ENCODE peak calls at places on chromosomes 1 and 21, in nine cellular contexts. One of them, this sample, is unnamed. For H3K4me1, the result is how much of the 10 kb centered on the place peaks cover.

GRCh38 chr1:26921126-26921461 is 449 bp upstream of the NUDC start:
- DNase-seq in IMR-90: no peak
- DNase-seq in adrenal gland: no peak
- DNase-seq in heart left ventricle: no peak
- DNase-seq in left ventricle myocardium inferior: no peak
- DNase-seq in lower lobe of right lung: no peak
- DNase-seq in Caco-2: no peak
- DNase-seq in A549: no peak
- DNase-seq in heart right ventricle: no peak
- DNase-seq in this sample: no peak

GRCh38 chr1:153506831-153507413 is 28.9 kb downstream of the S100A6 start:
- DNase-seq in IMR-90: peak
- DNase-seq in adrenal gland: peak
- DNase-seq in heart left ventricle: peak
- DNase-seq in left ventricle myocardium inferior: peak
- DNase-seq in lower lobe of right lung: peak
- DNase-seq in Caco-2: peak
- DNase-seq in A549: peak
- DNase-seq in heart right ventricle: peak
- DNase-seq in this sample: no peak

GRCh38 chr1:200409203-200409760 is 554 bp downstream of the ZNF281 start:
- DNase-seq in IMR-90: peak
- DNase-seq in adrenal gland: peak
- DNase-seq in heart left ventricle: peak
- DNase-seq in left ventricle myocardium inferior: peak
- DNase-seq in lower lobe of right lung: peak
- DNase-seq in Caco-2: peak
- DNase-seq in A549: no peak
- DNase-seq in heart right ventricle: peak
- DNase-seq in this sample: peak

GRCh38 chr1:85846706-85847105 is 138.5 kb upstream of the ZNHIT6 start:
- DNase-seq in IMR-90: no peak
- DNase-seq in adrenal gland: no peak
- DNase-seq in heart left ventricle: no peak
- DNase-seq in left ventricle myocardium inferior: no peak
- DNase-seq in lower lobe of right lung: no peak
- DNase-seq in Caco-2: no peak
- DNase-seq in A549: no peak
- DNase-seq in heart right ventricle: no peak
- DNase-seq in this sample: peak

GRCh38 chr1:165354739-165355138 is 1.8 kb downstream of the LMX1A start:
- DNase-seq in IMR-90: no peak
- DNase-seq in adrenal gland: no peak
- DNase-seq in heart left ventricle: no peak
- DNase-seq in left ventricle myocardium inferior: no peak
- DNase-seq in lower lobe of right lung: no peak
- DNase-seq in Caco-2: no peak
- DNase-seq in A549: no peak
- DNase-seq in heart right ventricle: no peak
- DNase-seq in this sample: no peak

GRCh38 chr1:32733573-32734321 is 31.2 kb upstream of the SYNC start:
- DNase-seq in IMR-90: peak
- DNase-seq in adrenal gland: no peak
- DNase-seq in heart left ventricle: peak
- DNase-seq in left ventricle myocardium inferior: no peak
- DNase-seq in lower lobe of right lung: no peak
- DNase-seq in Caco-2: no peak
- DNase-seq in A549: no peak
- DNase-seq in heart right ventricle: no peak
- DNase-seq in this sample: peak

GRCh38 chr21:39630191-39630591 is 17.5 kb downstream of the B3GALT5 start:
- DNase-seq in IMR-90: peak
- DNase-seq in adrenal gland: no peak
- DNase-seq in heart left ventricle: no peak
- DNase-seq in left ventricle myocardium inferior: no peak
- DNase-seq in lower lobe of right lung: no peak
- DNase-seq in Caco-2: no peak
- DNase-seq in A549: peak
- DNase-seq in heart right ventricle: no peak
- DNase-seq in this sample: peak

GRCh38 chr1:159172599-159173291 is 1.3 kb downstream of the CADM3 start:
- DNase-seq in IMR-90: no peak
- DNase-seq in adrenal gland: no peak
- DNase-seq in heart left ventricle: peak
- DNase-seq in left ventricle myocardium inferior: peak
- DNase-seq in lower lobe of right lung: no peak
- DNase-seq in Caco-2: no peak
- DNase-seq in A549: no peak
- DNase-seq in heart right ventricle: peak
- DNase-seq in this sample: no peak

GRCh38 chr1:115641762-115642167 is at the start of gene VANGL1:
- DNase-seq in IMR-90: peak
- DNase-seq in adrenal gland: peak
- DNase-seq in heart left ventricle: peak
- DNase-seq in left ventricle myocardium inferior: peak
- DNase-seq in lower lobe of right lung: peak
- DNase-seq in Caco-2: peak
- DNase-seq in A549: peak
- DNase-seq in heart right ventricle: peak
- DNase-seq in this sample: peak

GRCh38 chr1:23194119-23194984 is 22.9 kb downstream of the HTR1D start:
- DNase-seq in IMR-90: peak
- DNase-seq in adrenal gland: no peak
- DNase-seq in heart left ventricle: no peak
- DNase-seq in left ventricle myocardium inferior: no peak
- DNase-seq in lower lobe of right lung: no peak
- DNase-seq in Caco-2: no peak
- DNase-seq in A549: peak
- DNase-seq in heart right ventricle: no peak
- DNase-seq in this sample: peak

GRCh38 chr1:56837244-56837926 is 17.2 kb upstream of the C8A start:
- DNase-seq in IMR-90: no peak
- DNase-seq in adrenal gland: no peak
- DNase-seq in heart left ventricle: no peak
- DNase-seq in left ventricle myocardium inferior: no peak
- DNase-seq in lower lobe of right lung: no peak
- DNase-seq in Caco-2: peak
- DNase-seq in A549: no peak
- DNase-seq in heart right ventricle: no peak
- DNase-seq in this sample: no peak

DNA sequence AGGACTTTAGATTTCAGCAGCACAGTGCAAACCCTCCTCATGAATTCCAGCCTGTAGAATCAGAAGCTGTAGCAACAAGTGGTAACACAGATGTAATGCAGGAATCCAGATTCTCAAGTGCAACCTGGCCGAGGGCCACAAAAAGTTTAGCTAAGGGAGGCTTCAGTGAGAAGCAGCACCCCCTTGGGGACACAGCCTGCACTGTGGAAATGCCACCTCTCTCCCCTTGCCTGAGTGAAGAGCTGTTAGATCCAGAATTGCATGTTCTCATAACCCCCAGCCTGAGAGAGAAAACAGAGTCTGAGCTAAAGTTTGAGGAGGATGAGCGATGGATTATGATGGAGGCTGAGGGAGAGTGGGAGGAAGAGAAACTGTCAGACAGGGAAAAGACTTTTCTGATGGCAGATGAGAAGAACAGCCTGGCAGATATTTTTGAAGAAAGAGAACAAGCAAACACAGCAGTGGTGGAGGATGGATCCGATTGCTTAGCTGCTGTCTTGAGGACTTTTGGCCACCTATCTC is 80.5 kb upstream of the BMP8A start:
- DNase-seq in IMR-90: peak
- DNase-seq in adrenal gland: peak
- DNase-seq in heart left ventricle: peak
- DNase-seq in left ventricle myocardium inferior: peak
- DNase-seq in lower lobe of right lung: peak
- DNase-seq in Caco-2: peak
- DNase-seq in A549: peak
- DNase-seq in heart right ventricle: peak
- DNase-seq in this sample: peak
- H3K4me1 ChIP-seq in IMR-90: under half
- H3K4me1 ChIP-seq in adrenal gland: under half
- H3K4me1 ChIP-seq in heart left ventricle: under half
- H3K4me1 ChIP-seq in left ventricle myocardium inferior: half or more
- H3K4me1 ChIP-seq in lower lobe of right lung: half or more
- H3K4me1 ChIP-seq in Caco-2: under half
- H3K4me1 ChIP-seq in A549: half or more
- H3K4me1 ChIP-seq in heart right ventricle: half or more
- H3K4me1 ChIP-seq in this sample: half or more

DNA sequence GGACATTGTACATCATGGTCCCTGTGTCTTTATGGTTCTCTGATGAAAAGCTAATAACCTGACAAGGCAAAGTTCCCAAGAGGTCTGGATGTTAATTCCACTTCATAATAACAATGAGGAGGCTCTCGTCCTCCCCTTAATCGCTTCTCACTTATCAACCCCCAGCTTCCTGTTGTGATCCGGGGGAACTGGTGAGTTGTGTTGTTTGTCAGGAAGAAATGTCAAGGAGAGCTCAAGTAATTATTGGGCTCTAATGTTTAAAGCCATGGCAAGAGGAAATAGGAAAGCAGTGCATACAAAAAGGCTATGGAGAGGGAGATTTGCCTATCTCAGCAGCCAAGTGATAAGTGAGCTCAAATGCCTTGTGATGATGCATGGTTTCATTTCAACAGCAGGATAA is 42.8 kb upstream of the RASAL2 start:
- DNase-seq in IMR-90: no peak
- DNase-seq in adrenal gland: no peak
- DNase-seq in heart left ventricle: no peak
- DNase-seq in left ventricle myocardium inferior: no peak
- DNase-seq in lower lobe of right lung: no peak
- DNase-seq in Caco-2: no peak
- DNase-seq in A549: no peak
- DNase-seq in heart right ventricle: no peak
- DNase-seq in this sample: no peak
- H3K4me1 ChIP-seq in IMR-90: under half
- H3K4me1 ChIP-seq in adrenal gland: under half
- H3K4me1 ChIP-seq in heart left ventricle: under half
- H3K4me1 ChIP-seq in left ventricle myocardium inferior: under half
- H3K4me1 ChIP-seq in lower lobe of right lung: under half
- H3K4me1 ChIP-seq in Caco-2: under half
- H3K4me1 ChIP-seq in A549: half or more
- H3K4me1 ChIP-seq in heart right ventricle: half or more
- H3K4me1 ChIP-seq in this sample: under half

GRCh38 chr21:42526379-42526727 is 12.7 kb downstream of the SLC37A1 start:
- DNase-seq in IMR-90: no peak
- DNase-seq in adrenal gland: peak
- DNase-seq in heart left ventricle: peak
- DNase-seq in left ventricle myocardium inferior: peak
- DNase-seq in lower lobe of right lung: no peak
- DNase-seq in Caco-2: no peak
- DNase-seq in A549: no peak
- DNase-seq in heart right ventricle: peak
- DNase-seq in this sample: no peak

GRCh38 chr21:42527489-42528158 is 14.0 kb downstream of the SLC37A1 start:
- DNase-seq in IMR-90: no peak
- DNase-seq in adrenal gland: peak
- DNase-seq in heart left ventricle: no peak
- DNase-seq in left ventricle myocardium inferior: no peak
- DNase-seq in lower lobe of right lung: no peak
- DNase-seq in Caco-2: no peak
- DNase-seq in A549: no peak
- DNase-seq in heart right ventricle: no peak
- DNase-seq in this sample: no peak

GRCh38 chr21:42525676-42526378 is 12.2 kb downstream of the SLC37A1 start:
- DNase-seq in IMR-90: no peak
- DNase-seq in adrenal gland: peak
- DNase-seq in heart left ventricle: no peak
- DNase-seq in left ventricle myocardium inferior: no peak
- DNase-seq in lower lobe of right lung: no peak
- DNase-seq in Caco-2: no peak
- DNase-seq in A549: no peak
- DNase-seq in heart right ventricle: no peak
- DNase-seq in this sample: no peak

GRCh38 chr21:42525228-42525604 is 11.6 kb downstream of the SLC37A1 start:
- DNase-seq in IMR-90: peak
- DNase-seq in adrenal gland: peak
- DNase-seq in heart left ventricle: no peak
- DNase-seq in left ventricle myocardium inferior: no peak
- DNase-seq in lower lobe of right lung: no peak
- DNase-seq in Caco-2: no peak
- DNase-seq in A549: no peak
- DNase-seq in heart right ventricle: no peak
- DNase-seq in this sample: no peak

DNA sequence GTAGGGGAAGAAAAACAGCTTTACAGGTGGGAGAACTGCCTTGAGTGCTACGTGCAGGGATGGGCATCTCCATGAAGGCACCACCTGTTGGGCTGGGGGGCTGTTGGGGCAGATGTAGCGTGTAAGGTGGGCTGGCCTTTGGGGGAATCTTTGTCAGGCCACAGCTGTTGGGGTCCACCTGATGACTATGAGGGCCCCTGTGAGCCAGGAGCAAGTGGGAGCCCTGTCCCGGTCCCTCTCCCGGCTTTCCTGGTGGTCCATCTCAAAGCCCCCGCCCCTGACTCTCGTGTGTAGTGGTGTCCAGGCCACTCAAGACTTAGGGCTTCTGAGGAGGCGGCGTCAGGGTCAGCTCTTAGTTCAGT is 13.5 kb downstream of the SLC37A1 start:
- DNase-seq in IMR-90: no peak
- DNase-seq in adrenal gland: no peak
- DNase-seq in heart left ventricle: no peak
- DNase-seq in left ventricle myocardium inferior: no peak
- DNase-seq in lower lobe of right lung: no peak
- DNase-seq in Caco-2: no peak
- DNase-seq in A549: no peak
- DNase-seq in heart right ventricle: no peak
- DNase-seq in this sample: no peak
- H3K4me1 ChIP-seq in IMR-90: under half
- H3K4me1 ChIP-seq in adrenal gland: under half
- H3K4me1 ChIP-seq in heart left ventricle: under half
- H3K4me1 ChIP-seq in left ventricle myocardium inferior: under half
- H3K4me1 ChIP-seq in lower lobe of right lung: half or more
- H3K4me1 ChIP-seq in Caco-2: under half
- H3K4me1 ChIP-seq in A549: under half
- H3K4me1 ChIP-seq in heart right ventricle: under half
- H3K4me1 ChIP-seq in this sample: under half

DNA sequence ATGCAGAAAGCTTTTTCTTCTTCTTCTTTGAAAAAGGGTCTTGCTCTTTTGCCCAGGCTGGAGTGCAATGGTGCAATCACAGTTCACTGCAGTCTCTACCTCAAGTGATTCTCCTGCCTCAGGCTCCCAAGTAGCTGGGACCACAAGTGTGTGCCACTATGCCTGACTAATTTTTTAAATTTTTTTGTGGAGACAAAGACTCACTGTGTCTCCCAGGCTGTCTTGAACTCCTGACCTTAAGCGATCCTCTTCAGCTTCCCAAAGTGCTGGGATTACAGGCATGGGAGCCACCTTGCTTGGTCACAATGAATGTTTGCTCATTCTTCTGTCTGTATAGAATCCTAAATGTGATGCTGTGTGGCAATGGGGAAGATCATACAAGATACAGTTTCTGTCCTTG is 8.4 kb upstream of the SLC45A3 start:
- DNase-seq in IMR-90: no peak
- DNase-seq in adrenal gland: no peak
- DNase-seq in heart left ventricle: no peak
- DNase-seq in left ventricle myocardium inferior: no peak
- DNase-seq in lower lobe of right lung: no peak
- DNase-seq in Caco-2: no peak
- DNase-seq in A549: no peak
- DNase-seq in heart right ventricle: no peak
- DNase-seq in this sample: no peak
- H3K4me1 ChIP-seq in IMR-90: under half
- H3K4me1 ChIP-seq in adrenal gland: under half
- H3K4me1 ChIP-seq in heart left ventricle: under half
- H3K4me1 ChIP-seq in left ventricle myocardium inferior: under half
- H3K4me1 ChIP-seq in lower lobe of right lung: under half
- H3K4me1 ChIP-seq in Caco-2: under half
- H3K4me1 ChIP-seq in A549: under half
- H3K4me1 ChIP-seq in heart right ventricle: under half
- H3K4me1 ChIP-seq in this sample: under half